ENCODE peak calls at places on chromosomes 5 and 9, in four cellular contexts. J, B, Y and G are unnamed samples. For H3K4me1, the result is how much of the 10 kb centered on the place peaks cover.

GRCh38 chr5:126858441-126858840 is 81.5 kb downstream of the LMNB1 start:
- DNase-seq in J (no peak), B (no peak), Y (no peak), G (no peak)

GRCh38 chr5:37112383-37112991 is 136.7 kb downstream of the CPLANE1 start:
- DNase-seq in J (no peak), Y (peak), B (no peak), G (no peak)

GRCh38 chr9:74245871-74246552 is 251.1 kb upstream of the RORB start:
- DNase-seq in B (no peak), J (no peak), Y (no peak), G (no peak)

GRCh38 chr9:6686396-6686795 is 40.9 kb upstream of the GLDC start:
- DNase-seq in Y (peak), J (peak), B (no peak), G (no peak)

GRCh38 chr5:78666041-78666444 is 17.5 kb upstream of the LHFPL2 start:
- DNase-seq in J (peak), B (no peak), Y (no peak), G (no peak)

GRCh38 chr9:136171009-136171800 is 33.7 kb downstream of the LHX3 start:
- DNase-seq in J (peak), Y (no peak), B (no peak), G (peak)

GRCh38 chr5:154269414-154269813 is 78.9 kb downstream of the GALNT10 start:
- DNase-seq in J (no peak), B (no peak), Y (no peak), G (no peak)

GRCh38 chr5:155729684-155730059 is 597.3 kb upstream of the SGCD start:
- DNase-seq in Y (peak), B (no peak), J (no peak), G (peak)

GRCh38 chr5:150339841-150340240 is 17.7 kb upstream of the TCOF1 start:
- DNase-seq in J (no peak), Y (no peak), B (no peak), G (no peak)

GRCh38 chr5:31372124-31372523 is 159.8 kb downstream of the DROSHA start:
- DNase-seq in Y (no peak), B (no peak), J (no peak), G (no peak)

GRCh38 chr5:145244788-145245187 is 590.4 kb downstream of the PRELID2 start:
- DNase-seq in J (no peak), B (no peak), Y (peak), G (no peak)

GRCh38 chr9:77402286-77402685 is 225.0 kb downstream of the VPS13A start:
- DNase-seq in B (no peak), Y (peak), J (no peak), G (no peak)

GRCh38 chr9:127684576-127684975 is 22.2 kb upstream of the CFAP157 start:
- DNase-seq in J (no peak), B (no peak), Y (peak), G (no peak)

GRCh38 chr5:62717211-62717927 is 138.8 kb downstream of the LRRC70 start:
- DNase-seq in J (no peak), B (no peak), Y (no peak), G (no peak)

GRCh38 chr5:136689563-136689962 is 324.2 kb upstream of the TRPC7 start:
- DNase-seq in Y (no peak), B (no peak), J (no peak), G (no peak)

DNA sequence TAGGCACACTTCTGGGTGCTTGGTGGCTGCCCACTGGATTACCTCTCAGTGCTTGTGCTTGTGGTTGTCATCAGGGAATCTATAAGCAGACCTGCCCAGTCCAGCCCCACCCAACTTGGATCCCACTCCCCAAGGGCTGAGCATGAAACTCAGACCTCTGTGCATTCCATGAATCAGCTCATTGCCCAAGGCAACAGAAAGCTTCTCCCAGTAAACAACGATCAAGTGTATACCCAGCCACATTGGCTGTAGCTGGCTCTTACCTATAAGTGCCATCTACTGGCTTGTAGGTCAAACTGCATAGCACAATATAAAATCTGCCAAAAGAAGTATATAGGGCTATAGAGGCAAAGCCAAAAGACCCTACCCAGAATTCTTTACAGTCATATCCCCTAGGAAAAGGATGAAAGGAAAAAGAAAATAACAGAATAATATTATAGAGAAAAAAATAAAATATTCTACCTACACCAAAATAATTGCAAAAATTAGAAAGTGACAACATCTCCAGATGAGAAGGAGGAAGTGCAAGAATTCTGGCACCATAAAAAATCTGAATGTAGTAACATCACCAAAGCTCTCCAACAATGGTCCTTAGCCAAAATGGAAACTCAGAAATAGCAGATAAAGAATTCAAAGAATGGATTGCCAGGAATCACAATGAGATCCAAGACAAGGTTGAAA is 321.0 kb upstream of the TRPC7 start:
- DNase-seq in Y (peak), B (no peak), J (peak), G (no peak)
- TF ChIP-seq CTCF in Y (peak), B (peak), J (no peak), G (no peak)

DNA sequence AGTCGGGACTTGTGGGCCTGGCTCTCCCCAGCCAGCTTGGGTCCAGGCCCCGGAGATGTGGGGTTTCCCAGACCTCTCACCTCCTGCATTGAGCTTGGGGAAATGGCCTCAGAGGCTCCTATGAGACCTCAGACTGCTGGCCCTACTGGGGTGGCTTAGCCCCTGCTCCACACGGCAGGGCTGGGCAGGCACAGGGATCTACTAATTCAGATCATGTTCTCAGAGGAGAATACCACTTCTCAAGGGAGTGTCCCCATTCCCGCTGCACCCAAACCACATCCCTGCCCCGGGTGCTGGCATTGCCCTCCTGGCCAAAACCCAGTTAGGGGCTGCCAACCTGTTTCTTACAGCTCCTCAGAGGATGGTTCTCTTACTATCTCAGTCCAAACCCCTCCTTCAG is 82.1 kb upstream of the LMX1B start:
- DNase-seq in B (no peak), Y (no peak), J (no peak), G (no peak)
- H3K4me1 ChIP-seq in B (under half), Y (under half), J (under half), G (under half)

GRCh38 chr9:123087359-123087888 is 54.0 kb downstream of the GPR21 start:
- DNase-seq in J (no peak), Y (no peak), B (no peak), G (peak)
- H3K27ac ChIP-seq in J (no peak), Y (no peak), B (no peak), G (no peak)

GRCh38 chr5:158739941-158740340 is 359.8 kb downstream of the EBF1 start:
- DNase-seq in B (peak), J (no peak), Y (no peak), G (no peak)
- TF ChIP-seq CTCF in B (peak), J (no peak), Y (peak), G (no peak)

DNA sequence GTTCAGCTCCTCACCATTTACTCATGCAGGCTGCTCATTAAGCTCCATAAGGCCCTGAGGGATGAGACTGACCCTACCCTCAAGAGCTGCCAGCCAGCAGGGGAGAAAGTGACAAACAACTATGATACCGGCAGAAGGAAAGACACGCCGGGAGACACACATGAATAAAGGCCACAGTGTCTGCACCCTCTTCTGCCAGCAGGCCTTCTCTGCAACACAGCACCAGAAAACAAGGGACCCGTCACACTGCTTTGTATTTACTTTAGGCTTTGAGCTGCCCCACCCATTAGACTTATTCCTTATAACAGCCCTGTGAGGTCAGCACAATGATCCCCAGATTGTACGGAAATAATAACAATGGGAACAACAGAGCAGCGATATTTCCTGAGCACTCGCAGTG is 7.2 kb downstream of the GABBR2 start:
- DNase-seq in Y (no peak), B (no peak), J (no peak), G (no peak)
- H3K4me1 ChIP-seq in Y (under half), B (under half), J (under half), G (under half)

DNA sequence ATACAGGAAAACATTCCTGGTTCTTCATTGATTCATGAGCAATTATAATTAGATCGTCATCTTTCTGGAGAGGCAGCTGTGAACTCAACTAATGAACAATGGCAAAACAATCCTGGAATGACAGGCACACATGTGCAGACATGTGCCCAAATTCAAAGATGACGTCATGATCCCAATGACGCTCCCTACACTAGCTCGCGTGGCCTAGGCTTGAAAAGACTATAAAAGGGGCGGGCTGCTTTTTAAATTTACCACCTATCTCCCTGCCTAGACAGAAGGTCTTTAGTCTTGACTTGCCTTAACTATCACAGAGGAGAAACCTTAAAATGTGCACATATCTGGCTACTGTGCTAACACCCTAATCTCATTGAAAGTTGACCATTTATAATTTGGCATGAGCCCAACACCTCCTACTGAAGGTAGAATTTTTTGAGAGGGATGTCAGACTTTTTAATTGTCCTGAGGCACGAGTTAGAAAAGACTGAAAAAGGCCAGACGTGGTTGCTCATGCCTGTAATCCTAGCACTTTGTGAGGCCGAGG is 88.2 kb downstream of the PRRT1B start:
- DNase-seq in Y (peak), J (no peak), B (no peak), G (no peak)
- H3K27ac ChIP-seq in Y (no peak), J (no peak), B (no peak), G (no peak)

GRCh38 chr9:91900057-91900816 is 49.8 kb downstream of the ROR2 start:
- DNase-seq in Y (no peak), B (no peak), J (no peak), G (no peak)
- TF ChIP-seq CTCF in Y (no peak), B (no peak), J (no peak), G (no peak)